ENCODE peak calls at places on chromosomes 13 and 19, in four cellular contexts. B is fibroblast of the aortic adventitia, Q is T-helper 2 cell, Z is glutamatergic neuron. U is an unnamed sample.

GRCh38 chr13:100382787-100383186 is 205.8 kb downstream of the GGACT start:
- DNase-seq in B (peak; percentile 41), Q (no peak), Z (no peak), U (no peak)

GRCh38 chr13:43223206-43223605 is 199.8 kb downstream of the DNAJC15 start:
- DNase-seq in B (no peak), Q (no peak), Z (no peak), U (no peak)

GRCh38 chr19:23285948-23286347 is 35.8 kb upstream of the ZNF724 start:
- DNase-seq in B (no peak), Q (no peak), Z (no peak), U (no peak)

GRCh38 chr19:55340784-55341147 is 1.1 kb downstream of the KMT5C start:
- DNase-seq in B (no peak), Q (no peak), Z (peak; percentile 71), U (no peak)

GRCh38 chr19:13839938-13840750 is 36.8 kb upstream of the NANOS3 start:
- DNase-seq in B (peak; percentile 34), Q (peak; percentile 51), Z (no peak), U (peak; percentile 47)

GRCh38 chr19:41774515-41774980 is 19.2 kb downstream of the CEACAM6 start:
- DNase-seq in B (no peak), Q (peak; percentile 38), Z (no peak), U (no peak)

GRCh38 chr13:64180756-64181155 is 2765.1 kb upstream of the PCDH20 start:
- DNase-seq in B (no peak), Q (no peak), Z (no peak), U (no peak)

GRCh38 chr13:110683203-110683883 is 22.6 kb downstream of the CARS2 start:
- DNase-seq in B (peak; percentile 20), Q (no peak), Z (no peak), U (no peak)

GRCh38 chr13:44812818-44813217 is 176.5 kb downstream of the NUFIP1 start:
- DNase-seq in B (peak; percentile 80), Q (no peak), Z (no peak), U (no peak)

GRCh38 chr19:41862445-41862986 is 2.5 kb downstream of the RPS19 start:
- DNase-seq in B (no peak), Q (no peak), Z (no peak), U (no peak)

GRCh38 chr19:7677664-7678311 is 898 bp downstream of the MCEMP1 start:
- DNase-seq in B (no peak), Q (no peak), Z (no peak), U (no peak)

GRCh38 chr13:44013666-44014291 is 134.1 kb downstream of the LACC1 start:
- DNase-seq in B (peak; percentile 62), Q (no peak), Z (no peak), U (peak; percentile 38)

GRCh38 chr13:94704347-94705080 is 7.8 kb downstream of the SOX21 start:
- DNase-seq in B (no peak), Q (no peak), Z (peak; percentile 18), U (no peak)